ENCODE peak calls at places on chromosomes 4 and X, in five cellular contexts. J, E, X, P and U are unnamed samples.

GRCh38 chrX:140709421-140709846 is at the start of gene LINC00632:
- DNase-seq in X (no peak), J (no peak), E (no peak), P (no peak), U (no peak)

GRCh38 chrX:22105231-22105630 is 73.1 kb downstream of the PHEX start:
- DNase-seq in P (no peak), E (no peak), X (peak; percentile 10), J (no peak), U (no peak)

GRCh38 chrX:34810911-34811310 is 131.7 kb upstream of the FAM47B start:
- DNase-seq in P (no peak), X (no peak), E (no peak), J (no peak), U (no peak)

GRCh38 chrX:16771483-16772398 is 14.5 kb upstream of the TXLNG start:
- DNase-seq in J (no peak), P (no peak), E (no peak), X (peak; percentile 83), U (peak; percentile 84)

GRCh38 chrX:115948018-115948923 is 222.3 kb upstream of the AGTR2 start:
- DNase-seq in X (no peak), J (no peak), E (peak; percentile 15), P (no peak), U (peak; percentile 6)

GRCh38 chrX:11702420-11702819 is 36.7 kb upstream of the ARHGAP6 start:
- DNase-seq in J (no peak), E (no peak), X (no peak), P (no peak), U (no peak)

GRCh38 chrX:126237524-126237923 is 71.4 kb upstream of the DCAF12L2 start:
- DNase-seq in E (no peak), J (no peak), X (no peak), P (no peak), U (no peak)

GRCh38 chrX:71181558-71181909 is 36.9 kb downstream of the NLGN3 start:
- DNase-seq in J (no peak), E (no peak), X (no peak), P (no peak), U (no peak)

GRCh38 chrX:16136080-16136479 is 12.7 kb downstream of the GRPR start:
- DNase-seq in P (no peak), J (no peak), E (no peak), X (no peak), U (no peak)

GRCh38 chr4:5721923-5722322 is 10.9 kb downstream of the EVC start:
- DNase-seq in P (no peak), E (no peak), J (no peak), X (no peak), U (no peak)

GRCh38 chr4:5720157-5720850 is 9.3 kb downstream of the EVC start:
- DNase-seq in P (no peak), J (no peak), X (no peak), E (no peak), U (no peak)

GRCh38 chr4:5722328-5722727 is 11.3 kb downstream of the EVC start:
- DNase-seq in E (no peak), J (no peak), P (no peak), X (no peak), U (no peak)

GRCh38 chr4:5719329-5720055 is 8.5 kb downstream of the EVC start:
- DNase-seq in J (no peak), X (no peak), E (no peak), P (no peak), U (no peak)

GRCh38 chr4:5720980-5721379 is 10.0 kb downstream of the EVC start:
- DNase-seq in X (no peak), E (no peak), P (no peak), J (no peak), U (no peak)
- H3K36me3 ChIP-seq in X (no peaks in the 10 kb centered on the region), E (no peaks in the 10 kb centered on the region), P (peaks cover 14% of the 10 kb centered on the region), J (peaks cover 5% of the 10 kb centered on the region), U (no peaks in the 10 kb centered on the region)

DNA sequence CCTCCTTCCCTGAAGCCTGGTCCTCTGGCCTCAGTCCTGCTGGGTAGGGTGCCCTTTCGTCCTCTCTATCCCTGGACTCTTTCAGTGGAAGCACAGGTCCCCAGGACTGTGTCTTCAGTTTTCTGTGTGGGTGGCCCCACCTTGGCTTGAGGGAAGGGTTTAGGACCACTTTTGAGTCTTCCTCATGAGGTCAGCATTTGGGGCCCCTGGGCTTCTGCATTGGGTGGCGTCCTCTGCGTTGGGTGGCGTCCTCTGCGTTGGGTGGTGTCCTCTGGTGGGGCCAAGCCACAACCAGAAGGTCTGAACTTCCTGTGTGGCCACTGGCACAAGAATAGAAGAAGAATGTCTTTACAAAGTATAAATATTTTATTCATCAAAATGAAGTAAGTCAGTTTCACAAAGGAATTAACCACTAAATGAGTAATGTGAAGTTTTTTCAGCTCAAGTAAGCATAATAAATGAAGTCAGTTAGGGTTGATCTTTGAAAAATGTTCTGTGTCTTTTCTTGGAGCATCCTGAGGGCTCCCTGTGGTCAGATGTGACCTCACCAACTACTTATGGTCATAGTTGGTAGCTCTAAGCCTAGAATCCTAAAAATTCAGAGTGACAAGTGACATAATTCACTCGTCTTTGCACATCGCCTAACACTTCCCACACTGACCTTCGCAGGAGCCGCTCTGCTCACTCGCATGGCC is 39.2 kb upstream of the HGFAC start:
- DNase-seq in E (no peak), P (no peak), X (no peak), J (no peak), U (no peak)
- H3K27ac ChIP-seq in E (no peak overlapping the region), P (peak overlapping the region; percentile 28), X (no peak overlapping the region), J (peak overlapping the region; percentile 46), U (no peak overlapping the region)

GRCh38 chr4:19700951-19701350 is 550.8 kb upstream of the SLIT2 start:
- DNase-seq in X (no peak), E (no peak), J (no peak), P (no peak), U (no peak)

GRCh38 chr4:19693949-19694597 is 557.6 kb upstream of the SLIT2 start:
- DNase-seq in P (no peak), E (no peak), J (no peak), X (peak; percentile 35), U (no peak)

GRCh38 chr4:19694829-19695228 is 556.9 kb upstream of the SLIT2 start:
- DNase-seq in X (no peak), P (no peak), J (no peak), E (no peak), U (no peak)

DNA sequence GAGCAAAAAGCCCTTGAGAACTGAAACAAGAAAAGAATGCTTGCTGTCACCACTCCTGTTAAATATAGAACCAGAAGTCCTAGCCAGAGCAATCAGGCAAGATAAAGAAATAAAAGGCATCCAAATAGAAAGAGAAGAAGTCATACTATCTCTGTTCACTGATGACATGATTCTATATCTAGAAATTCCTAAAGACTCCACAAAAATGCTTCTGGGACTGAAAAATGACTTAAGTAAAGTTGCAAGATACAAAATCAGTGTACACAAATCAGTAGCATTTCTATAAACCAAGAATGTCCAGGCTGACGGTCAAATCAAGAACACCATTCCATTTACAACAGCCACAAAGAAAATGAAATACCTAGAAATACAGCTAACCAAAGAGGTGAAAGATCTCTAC is 552.7 kb upstream of the SLIT2 start:
- DNase-seq in P (no peak), X (peak; percentile 55), E (no peak), J (no peak), U (no peak)
- H3K4me3 ChIP-seq in P (no peak overlapping the region), X (no peak overlapping the region), E (no peak overlapping the region), J (no peak overlapping the region), U (no peak overlapping the region)

DNA sequence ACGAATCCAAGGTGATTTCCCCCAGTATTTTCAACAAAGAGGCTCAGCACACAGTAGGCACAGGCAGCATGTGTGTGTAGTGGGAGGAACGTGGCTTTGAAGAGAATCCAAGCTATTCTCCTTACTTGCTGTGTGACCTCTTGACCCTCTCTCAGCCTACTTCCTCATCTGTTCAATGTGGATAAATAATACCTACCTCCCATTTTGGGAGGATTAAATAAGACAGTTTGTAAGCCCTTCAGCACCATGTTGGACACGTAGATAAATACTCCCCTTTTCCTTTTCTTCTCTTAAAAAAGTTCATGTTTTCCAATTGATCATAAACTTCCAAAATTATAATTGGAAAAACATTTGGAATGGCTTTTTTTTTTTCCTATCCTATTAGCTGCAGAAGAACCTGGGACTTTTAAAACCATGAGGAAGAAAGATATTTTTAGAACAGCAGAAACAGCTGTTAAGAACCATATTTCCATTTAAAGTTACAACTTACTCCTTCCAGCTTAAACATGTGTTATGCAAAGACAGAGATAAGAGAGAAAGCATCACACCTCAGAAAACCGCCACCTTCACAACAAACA is 56.1 kb upstream of the TMEM131L start:
- DNase-seq in P (no peak), E (no peak), J (no peak), X (peak; percentile 4), U (no peak)
- H3K36me3 ChIP-seq in P (no peaks in the 10 kb centered on the region), E (no peaks in the 10 kb centered on the region), J (no peaks in the 10 kb centered on the region), X (no peaks in the 10 kb centered on the region), U (no peaks in the 10 kb centered on the region)

GRCh38 chrX:276588-277171 is 4.5 kb upstream of the PLCXD1 start:
- DNase-seq in J (no peak), X (peak; percentile 37), P (peak; percentile 84), E (no peak), U (peak; percentile 57)

GRCh38 chrX:270848-271367 is 10.3 kb upstream of the PLCXD1 start:
- DNase-seq in E (no peak), J (peak; percentile 43), P (peak; percentile 70), X (no peak), U (no peak)

GRCh38 chrX:274904-275475 is 6.2 kb upstream of the PLCXD1 start:
- DNase-seq in E (no peak), P (peak; percentile 77), X (peak; percentile 60), J (peak; percentile 71), U (peak; percentile 71)

GRCh38 chrX:275476-275966 is 5.7 kb upstream of the PLCXD1 start:
- DNase-seq in X (no peak), J (no peak), E (no peak), P (peak; percentile 77), U (no peak)

GRCh38 chrX:275967-276587 is 5.1 kb upstream of the PLCXD1 start:
- DNase-seq in X (peak; percentile 27), P (peak; percentile 91), J (peak; percentile 75), E (peak; percentile 34), U (peak; percentile 72)
- H3K27ac ChIP-seq in X (no peak overlapping the region), P (peak overlapping the region; percentile 73), J (no peak overlapping the region), E (peak overlapping the region; percentile 1), U (no peak overlapping the region)

GRCh38 chr4:38318737-38319455 is 345.1 kb upstream of the KLF3 start:
- DNase-seq in P (peak; percentile 95), J (peak; percentile 94), X (peak; percentile 99), E (peak; percentile 60), U (peak; percentile 93)
- H3K4me3 ChIP-seq in P (peak overlapping the region; percentile 33), J (peak overlapping the region; percentile 47), X (no peak overlapping the region), E (peak overlapping the region; percentile 42), U (peak overlapping the region; percentile 19)

GRCh38 chr4:79987401-79987800 is 85.6 kb downstream of the ANTXR2 start:
- DNase-seq in P (no peak), E (no peak), X (no peak), J (no peak), U (no peak)

GRCh38 chr4:79979785-79980437 is 93.1 kb downstream of the ANTXR2 start:
- DNase-seq in J (no peak), P (no peak), X (no peak), E (no peak), U (no peak)

GRCh38 chr4:79982587-79983327 is 90.3 kb downstream of the ANTXR2 start:
- DNase-seq in X (peak; percentile 36), E (no peak), J (no peak), P (no peak), U (no peak)

DNA sequence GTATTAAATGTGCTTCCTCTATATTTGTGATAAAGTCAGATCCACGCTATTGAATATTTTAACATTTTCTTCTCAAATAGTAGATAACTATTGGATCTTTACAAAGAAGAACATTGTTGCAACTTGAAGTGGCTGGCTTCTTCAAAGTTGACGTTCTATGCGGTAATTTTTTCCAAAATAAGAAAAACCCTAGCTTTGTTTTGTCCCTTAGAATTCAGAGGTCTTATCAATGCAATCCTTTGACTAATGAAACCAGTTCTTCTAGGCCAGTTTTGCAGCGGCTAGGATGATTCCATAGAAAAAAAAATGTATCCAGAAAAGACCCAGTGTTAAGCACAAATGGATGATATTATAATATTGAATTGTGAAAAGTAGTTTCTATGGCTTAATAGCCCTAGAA is 89.6 kb downstream of the ANTXR2 start:
- DNase-seq in E (no peak), P (no peak), X (no peak), J (no peak), U (no peak)
- H3K36me3 ChIP-seq in E (peaks cover 12% of the 10 kb centered on the region), P (no peaks in the 10 kb centered on the region), X (peaks cover 22% of the 10 kb centered on the region), J (no peaks in the 10 kb centered on the region), U (no peaks in the 10 kb centered on the region)